ENCODE peak calls at places on chromosomes 7 and 10, in seven cellular contexts. L, U, S, M, W, P and Z are unnamed samples.

GRCh38 chr10:80324086-80324485 is 32.5 kb downstream of the DYDC1 start:
- DNase-seq in S (peak), M (no peak), P (no peak), U (no peak), W (no peak), L (peak), Z (no peak)

GRCh38 chr7:13725591-13725990 is 263.9 kb downstream of the ETV1 start:
- DNase-seq in M (no peak), W (no peak), L (no peak), P (no peak), U (no peak), S (no peak), Z (no peak)

GRCh38 chr10:75140246-75140645 is 28.8 kb downstream of the SAMD8 start:
- DNase-seq in P (no peak), L (no peak), W (no peak), S (no peak), M (peak), U (no peak), Z (no peak)

GRCh38 chr10:13338337-13339128 is 9.6 kb downstream of the SEPHS1 start:
- DNase-seq in S (no peak), U (no peak), W (no peak), P (no peak), M (no peak), L (peak), Z (no peak)

GRCh38 chr10:114375082-114375481 is 29.2 kb downstream of the AFAP1L2 start:
- DNase-seq in M (no peak), L (peak), W (no peak), P (no peak), S (peak), U (no peak), Z (no peak)

GRCh38 chr7:155665957-155666287 is 21.5 kb downstream of the RBM33 start:
- DNase-seq in S (peak), M (no peak), W (no peak), P (peak), L (peak), U (no peak), Z (no peak)

GRCh38 chr7:2018786-2019692 is 213.7 kb downstream of the MAD1L1 start:
- DNase-seq in M (peak), S (peak), W (no peak), P (peak), U (no peak), L (peak), Z (no peak)

GRCh38 chr10:11824825-11825224 is 1.7 kb downstream of the PROSER2 start:
- DNase-seq in W (no peak), S (no peak), U (no peak), L (no peak), P (no peak), M (no peak), Z (no peak)

GRCh38 chr10:73886085-73886529 is 11.8 kb upstream of the CAMK2G start:
- DNase-seq in S (peak), M (peak), L (peak), U (peak), W (peak), P (peak), Z (peak)

DNA sequence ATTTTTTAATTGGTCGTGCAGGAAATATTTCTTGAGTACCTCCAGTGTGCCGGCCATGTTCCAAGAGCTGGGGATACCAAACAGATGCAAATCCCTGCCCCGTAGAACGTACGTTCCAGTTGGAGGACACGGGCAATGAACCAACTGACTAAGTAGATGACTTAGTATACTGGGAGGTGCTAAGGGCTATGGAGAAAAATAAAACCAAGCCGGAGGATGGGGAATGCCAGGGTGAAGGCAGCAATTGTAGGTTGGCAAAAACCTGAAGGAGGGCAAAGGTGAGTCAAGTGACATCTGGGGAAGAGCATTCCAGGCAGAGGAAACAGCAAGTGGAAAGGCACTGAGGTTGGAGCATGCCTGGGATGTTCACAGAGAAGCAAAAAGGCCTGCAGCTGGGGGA is 6.8 kb upstream of the VSIR start:
- DNase-seq in W (no peak), M (no peak), S (no peak), L (no peak), P (no peak), U (no peak), Z (no peak)
- H3K18ac ChIP-seq in W (no peak), M (no peak), S (no peak), L (no peak), P (no peak), U (no peak), Z (no peak)

GRCh38 chr10:22464966-22465627 is 119.8 kb downstream of the SPAG6 start:
- DNase-seq in W (no peak), P (no peak), U (no peak), L (no peak), M (no peak), S (no peak), Z (no peak)

GRCh38 chr10:22466763-22467334 is 121.6 kb downstream of the SPAG6 start:
- DNase-seq in P (no peak), U (no peak), W (no peak), L (no peak), S (no peak), M (no peak), Z (no peak)

GRCh38 chr10:22473459-22473858 is 128.2 kb downstream of the SPAG6 start:
- DNase-seq in M (no peak), U (no peak), P (peak), S (no peak), W (no peak), L (no peak), Z (no peak)

GRCh38 chr10:22473044-22473443 is 127.7 kb downstream of the SPAG6 start:
- DNase-seq in U (no peak), M (no peak), S (no peak), L (no peak), P (no peak), W (no peak), Z (no peak)

DNA sequence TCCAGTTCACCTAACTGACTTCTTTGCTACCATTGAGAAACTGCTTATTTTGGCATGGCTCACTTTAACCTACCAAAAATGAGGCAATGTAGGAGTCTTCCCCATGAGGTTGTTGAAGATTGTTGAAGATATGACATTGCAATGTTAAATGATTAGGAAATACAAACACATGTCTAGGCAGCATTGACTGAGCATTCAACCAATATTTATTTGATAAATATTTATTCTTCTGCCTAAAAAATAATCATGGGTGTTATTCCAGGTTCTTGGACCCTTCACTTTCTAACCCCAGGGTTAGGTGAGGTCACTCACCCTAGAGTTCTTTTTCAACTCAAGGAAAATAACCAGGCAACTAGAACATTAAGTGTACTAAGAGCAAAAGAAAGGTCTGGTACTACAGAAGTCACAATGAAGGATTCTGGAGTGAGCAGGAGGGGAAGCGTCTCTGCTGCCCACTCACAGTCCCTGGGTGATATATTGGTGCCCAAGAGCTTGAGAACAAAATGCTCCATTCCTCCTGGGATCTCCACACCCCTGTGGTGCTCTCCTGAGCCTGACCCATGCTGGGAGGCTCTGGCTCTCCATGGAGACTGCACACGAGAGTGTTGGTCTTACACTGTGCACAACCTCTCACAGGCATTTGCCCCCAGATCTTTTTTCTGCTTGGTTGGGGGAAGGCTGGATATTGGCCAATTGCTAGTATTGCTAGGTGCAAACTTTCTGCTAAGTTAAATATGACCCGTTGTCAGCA is 123.4 kb downstream of the SPAG6 start:
- DNase-seq in W (no peak), M (no peak), U (no peak), S (no peak), P (no peak), L (no peak), Z (no peak)
- H2AK5ac ChIP-seq in W (no peak), M (no peak), U (no peak), S (no peak), P (no peak), L (no peak), Z (no peak)

GRCh38 chr7:135834262-135834661 is 85.6 kb upstream of the FAM180A start:
- DNase-seq in M (peak), U (no peak), W (no peak), S (no peak), L (no peak), P (no peak), Z (no peak)
- H3K18ac ChIP-seq in M (no peak), U (no peak), W (no peak), S (no peak), L (no peak), P (no peak), Z (no peak)

GRCh38 chr7:7898155-7898554 is 70.4 kb upstream of the GLCCI1 start:
- DNase-seq in L (no peak), U (no peak), W (no peak), S (no peak), M (no peak), P (no peak), Z (no peak)
- H2AK5ac ChIP-seq in L (no peak), U (no peak), W (no peak), S (no peak), M (no peak), P (no peak), Z (no peak)

GRCh38 chr7:131404226-131404911 is 76.7 kb downstream of the MKLN1 start:
- DNase-seq in M (no peak), U (no peak), W (no peak), S (no peak), P (no peak), L (no peak), Z (no peak)
- H3K18ac ChIP-seq in M (no peak), U (no peak), W (no peak), S (no peak), P (no peak), L (no peak), Z (no peak)

DNA sequence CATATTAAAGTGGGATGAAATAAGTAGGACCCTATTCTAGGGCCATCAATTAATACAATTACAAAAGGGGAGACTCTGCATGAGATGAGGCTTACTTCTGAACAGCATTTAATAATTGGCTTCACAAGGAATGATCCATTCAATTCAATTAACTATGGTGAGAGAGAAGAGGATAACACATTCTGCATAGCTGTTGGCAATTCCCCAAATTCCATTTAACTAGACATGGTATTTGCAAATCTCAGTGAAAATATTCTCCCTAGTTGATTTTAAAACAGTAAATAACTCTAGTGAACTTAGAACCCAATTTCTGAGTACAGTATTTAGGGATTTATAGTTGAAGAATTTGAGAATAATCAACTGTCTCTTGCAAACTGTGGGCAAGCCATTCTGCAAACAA is 145.3 kb downstream of the NOC3L start:
- DNase-seq in P (peak), M (no peak), S (no peak), U (no peak), W (no peak), L (no peak), Z (no peak)
- H2AK5ac ChIP-seq in P (no peak), M (no peak), S (no peak), U (no peak), W (no peak), L (no peak), Z (no peak)

DNA sequence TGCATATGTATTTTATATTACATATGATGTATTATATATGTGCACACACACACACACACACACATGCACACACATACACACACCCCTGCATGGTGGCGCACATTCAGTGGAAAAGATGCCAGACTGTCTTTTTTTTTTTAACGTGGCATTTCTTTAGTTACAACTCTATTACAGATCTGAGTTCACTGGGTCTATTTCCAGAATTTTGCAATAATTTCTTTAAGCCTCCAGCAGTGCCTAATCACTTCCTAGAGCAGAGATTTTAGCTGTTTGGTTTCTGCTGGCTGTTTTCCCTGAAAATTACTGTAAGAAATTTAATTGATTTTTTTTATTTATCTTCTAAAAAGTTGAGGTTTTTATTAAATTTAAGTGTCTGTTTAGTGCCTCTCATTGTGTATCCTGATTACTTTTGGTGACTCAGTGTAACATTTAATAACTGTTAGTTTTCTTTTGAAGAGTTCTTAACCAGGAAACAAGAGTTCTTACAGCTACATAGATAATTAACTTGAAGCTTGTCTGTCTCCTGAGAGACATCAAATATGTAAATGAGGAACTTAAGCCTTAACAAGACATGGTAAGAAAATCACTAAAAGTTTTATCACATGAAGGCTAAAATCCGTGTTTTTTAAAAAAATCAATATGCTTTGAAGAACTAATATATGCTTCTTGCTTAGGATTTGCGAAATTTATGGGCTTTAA is 232.0 kb downstream of the MDFIC start:
- DNase-seq in W (no peak), M (no peak), S (no peak), U (no peak), L (no peak), P (no peak), Z (no peak)
- H3K18ac ChIP-seq in W (no peak), M (no peak), S (no peak), U (no peak), L (no peak), P (no peak), Z (no peak)

GRCh38 chr10:116706281-116706680 is 36.1 kb downstream of the HSPA12A start:
- DNase-seq in W (no peak), L (no peak), U (no peak), P (no peak), S (no peak), M (no peak), Z (no peak)

GRCh38 chr10:116707981-116708380 is 34.4 kb downstream of the HSPA12A start:
- DNase-seq in M (no peak), L (no peak), P (no peak), U (no peak), W (no peak), S (no peak), Z (no peak)

GRCh38 chr10:116708386-116708785 is 34.0 kb downstream of the HSPA12A start:
- DNase-seq in S (no peak), L (peak), M (no peak), U (no peak), W (no peak), P (no peak), Z (no peak)

GRCh38 chr10:116710021-116710420 is 32.3 kb downstream of the HSPA12A start:
- DNase-seq in U (no peak), S (no peak), W (no peak), P (no peak), L (no peak), M (no peak), Z (no peak)

GRCh38 chr10:116708877-116709276 is 33.5 kb downstream of the HSPA12A start:
- DNase-seq in U (no peak), W (no peak), P (no peak), S (no peak), L (no peak), M (no peak), Z (no peak)
- H2AK5ac ChIP-seq in U (no peak), W (no peak), P (no peak), S (peak), L (no peak), M (no peak), Z (no peak)

GRCh38 chr10:31753681-31754080 is 174.9 kb downstream of the ARHGAP12 start:
- DNase-seq in M (no peak), L (no peak), W (no peak), U (no peak), P (peak), S (no peak), Z (no peak)
- H3K18ac ChIP-seq in M (no peak), L (no peak), W (peak), U (no peak), P (no peak), S (no peak), Z (no peak)

DNA sequence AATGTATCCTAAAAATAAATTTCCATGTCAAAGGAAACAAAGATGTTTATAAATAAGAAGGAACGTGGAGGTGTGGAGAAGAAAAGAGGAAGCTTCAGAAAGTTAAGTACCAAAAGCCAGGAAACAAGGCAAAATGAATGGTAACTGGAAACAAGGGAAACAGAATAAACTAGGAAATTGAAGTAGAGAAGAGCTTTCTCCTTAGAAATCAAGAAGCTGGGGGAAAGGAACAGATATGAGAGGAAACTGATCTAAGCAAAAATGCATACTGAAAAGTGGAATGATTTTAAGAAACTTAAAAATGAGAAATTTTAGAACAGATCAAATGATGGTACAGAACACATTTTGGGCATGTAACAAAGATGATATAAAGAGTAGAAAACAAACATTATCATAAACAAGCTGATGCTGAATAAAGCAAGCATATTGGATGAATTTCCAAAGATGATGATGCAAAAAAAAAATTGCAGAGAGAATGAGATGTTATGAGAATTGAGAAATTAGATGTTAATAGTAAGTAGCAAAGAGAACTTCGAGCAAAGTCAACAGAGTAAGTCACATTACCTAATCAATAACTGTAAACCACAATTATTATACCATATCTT is 1.9 kb downstream of the BRAF start:
- DNase-seq in L (no peak), P (no peak), W (no peak), M (no peak), S (no peak), U (no peak), Z (no peak)
- H2AK5ac ChIP-seq in L (no peak), P (no peak), W (no peak), M (no peak), S (no peak), U (no peak), Z (no peak)